ENCODE peak calls at places on chromosome 15, in six cellular contexts. D is neural progenitor cell, T is stomach, P is tibial artery, L is heart right ventricle, Y is small intestine. R is an unnamed sample.

GRCh38 chr15:73965094-73965729 is 26.9 kb downstream of the STOML1 start:
- DNase-seq in D (peak; percentile 56), T (no peak), P (no peak), L (no peak), Y (no peak), R (no peak)

GRCh38 chr15:64825081-64825430 is 391 bp downstream of the PIF1 start:
- DNase-seq in D (no peak), T (no peak), P (no peak), L (no peak), Y (no peak), R (no peak)

GRCh38 chr15:40080104-40080503 is 28.6 kb downstream of the BMF start:
- DNase-seq in D (no peak), T (no peak), P (no peak), L (no peak), Y (no peak), R (no peak)

GRCh38 chr15:90402230-90402629 is 14.2 kb downstream of the IQGAP1 start:
- DNase-seq in D (no peak), T (no peak), P (peak; percentile 65), L (no peak), Y (no peak), R (peak; percentile 48)

GRCh38 chr15:66860844-66861243 is 158.8 kb downstream of the SMAD6 start:
- DNase-seq in D (no peak), T (no peak), P (no peak), L (no peak), Y (no peak), R (no peak)

GRCh38 chr15:51227967-51228783 is 110.2 kb downstream of the CYP19A1 start:
- DNase-seq in D (no peak), T (no peak), P (peak; percentile 30), L (peak; percentile 16), Y (peak; percentile 18), R (no peak)

GRCh38 chr15:51299187-51300015 is 39.0 kb downstream of the CYP19A1 start:
- DNase-seq in D (no peak), T (no peak), P (no peak), L (no peak), Y (peak; percentile 19), R (no peak)

GRCh38 chr15:57911247-57911646 is 154.3 kb downstream of the ALDH1A2 start:
- DNase-seq in D (no peak), T (no peak), P (no peak), L (peak; percentile 56), Y (no peak), R (no peak)

GRCh38 chr15:55799287-55800212 is 56.6 kb upstream of the PRTG start:
- DNase-seq in D (peak; percentile 80), T (peak; percentile 27), P (no peak), L (no peak), Y (no peak), R (no peak)

GRCh38 chr15:83210619-83211018 is 3.0 kb upstream of the HDGFL3 start:
- DNase-seq in D (no peak), T (no peak), P (no peak), L (no peak), Y (no peak), R (no peak)

GRCh38 chr15:66679657-66680108 is 22.4 kb upstream of the SMAD6 start:
- DNase-seq in D (peak; percentile 70), T (peak; percentile 36), P (no peak), L (peak; percentile 54), Y (no peak), R (no peak)

GRCh38 chr15:69780374-69780773 is 317.3 kb downstream of the TLE3 start:
- DNase-seq in D (no peak), T (no peak), P (no peak), L (no peak), Y (no peak), R (no peak)

GRCh38 chr15:71443538-71443937 is 328.3 kb downstream of the THSD4 start:
- DNase-seq in D (peak; percentile 68), T (peak; percentile 72), P (peak; percentile 53), L (peak; percentile 61), Y (peak; percentile 49), R (peak; percentile 30)

GRCh38 chr15:92527197-92527596 is 128.4 kb downstream of the FAM174B start:
- DNase-seq in D (no peak), T (peak; percentile 77), P (peak; percentile 31), L (peak; percentile 17), Y (no peak), R (no peak)

GRCh38 chr15:83380682-83381081 is 66.5 kb upstream of the SH3GL3 start:
- DNase-seq in D (peak; percentile 44), T (no peak), P (no peak), L (peak; percentile 32), Y (peak; percentile 9), R (no peak)

GRCh38 chr15:91348812-91349500 is 248.9 kb downstream of the SV2B start:
- DNase-seq in D (no peak), T (no peak), P (no peak), L (no peak), Y (no peak), R (no peak)

GRCh38 chr15:76840830-76841460 is 64.2 kb downstream of the SCAPER start:
- DNase-seq in D (peak; percentile 22), T (no peak), P (no peak), L (no peak), Y (peak; percentile 50), R (no peak)

GRCh38 chr15:91694829-91695205 is 158.7 kb upstream of the SLCO3A1 start:
- DNase-seq in D (no peak), T (no peak), P (peak; percentile 69), L (no peak), Y (peak; percentile 77), R (peak; percentile 83)

GRCh38 chr15:35912196-35912595 is 366.2 kb upstream of the DPH6 start:
- DNase-seq in D (no peak), T (no peak), P (no peak), L (no peak), Y (peak; percentile 2), R (no peak)

GRCh38 chr15:43799209-43799944 is 643 bp downstream of the SERINC4 start:
- DNase-seq in D (no peak), T (no peak), P (no peak), L (no peak), Y (peak; percentile 11), R (no peak)

GRCh38 chr15:94791008-94791407 is 559.6 kb downstream of the MCTP2 start:
- DNase-seq in D (no peak), T (no peak), P (no peak), L (no peak), Y (no peak), R (no peak)

GRCh38 chr15:31379577-31379976 is 52.9 kb downstream of the KLF13 start:
- DNase-seq in D (no peak), T (no peak), P (no peak), L (no peak), Y (no peak), R (no peak)

GRCh38 chr15:77419050-77419835 is 661 bp downstream of the PEAK1 start:
- DNase-seq in D (peak; percentile 77), T (peak; percentile 27), P (peak; percentile 22), L (peak; percentile 57), Y (peak; percentile 28), R (peak; percentile 10)

GRCh38 chr15:101152914-101153313 is 98.9 kb downstream of the CHSY1 start:
- DNase-seq in D (peak; percentile 48), T (no peak), P (no peak), L (no peak), Y (no peak), R (no peak)

GRCh38 chr15:70348581-70349344 is 251.0 kb upstream of the TLE3 start:
- DNase-seq in D (no peak), T (no peak), P (peak; percentile 57), L (no peak), Y (no peak), R (no peak)

GRCh38 chr15:72184165-72184811 is 13.3 kb downstream of the GRAMD2A start:
- DNase-seq in D (peak; percentile 77), T (peak; percentile 63), P (no peak), L (no peak), Y (peak; percentile 60), R (no peak)

GRCh38 chr15:47599806-47600205 is 117.5 kb upstream of the SEMA6D start:
- DNase-seq in D (no peak), T (no peak), P (no peak), L (no peak), Y (no peak), R (no peak)

GRCh38 chr15:31489801-31490646 is 163.4 kb downstream of the KLF13 start:
- DNase-seq in D (peak; percentile 78), T (peak; percentile 60), P (no peak), L (no peak), Y (peak; percentile 65), R (no peak)

GRCh38 chr15:71431345-71432336 is 316.4 kb downstream of the THSD4 start:
- DNase-seq in D (no peak), T (no peak), P (no peak), L (no peak), Y (no peak), R (no peak)

GRCh38 chr15:73873889-73874511 is 636 bp downstream of the TBC1D21 start:
- DNase-seq in D (peak; percentile 76), T (peak; percentile 52), P (no peak), L (no peak), Y (peak; percentile 84), R (no peak)

GRCh38 chr15:73387507-73388255 is 18.9 kb upstream of the HCN4 start:
- DNase-seq in D (no peak), T (no peak), P (no peak), L (no peak), Y (no peak), R (no peak)

GRCh38 chr15:75732809-75733451 is 20.3 kb upstream of the CSPG4 start:
- DNase-seq in D (peak; percentile 84), T (peak; percentile 73), P (peak; percentile 66), L (peak; percentile 70), Y (peak; percentile 57), R (peak; percentile 60)

GRCh38 chr15:64742921-64743320 is 32.5 kb downstream of the RBPMS2 start:
- DNase-seq in D (no peak), T (no peak), P (no peak), L (no peak), Y (no peak), R (no peak)

DNA sequence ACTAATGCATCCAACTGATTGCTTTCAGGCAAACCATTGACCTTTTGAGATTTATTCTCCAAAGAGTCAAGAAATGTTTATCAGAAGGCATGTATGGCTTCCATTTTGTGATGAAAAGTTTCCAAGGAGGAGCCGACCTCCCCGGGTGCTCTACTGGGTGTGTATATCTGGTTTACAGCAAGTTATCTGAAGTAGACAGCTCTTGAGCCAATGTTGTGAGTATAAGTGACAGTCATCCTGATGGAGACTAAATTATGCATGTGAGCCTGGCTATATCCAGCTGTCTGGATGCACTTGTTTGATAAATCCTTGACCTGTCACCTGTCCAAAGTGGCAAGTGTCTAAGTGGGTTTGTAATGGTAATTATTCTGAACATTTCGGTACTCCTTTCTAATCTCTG is 142.1 kb downstream of the NR2F2 start:
- DNase-seq in D (no peak), T (no peak), P (no peak), L (no peak), Y (no peak), R (no peak)
- H3K27me3 ChIP-seq in D (no peaks in the 10 kb centered on the region), T (no peaks in the 10 kb centered on the region), P (no peaks in the 10 kb centered on the region), L (peaks cover 22% of the 10 kb centered on the region), Y (peaks cover 4% of the 10 kb centered on the region), R (no peaks in the 10 kb centered on the region)

GRCh38 chr15:96350884-96351639 is 20.6 kb downstream of the NR2F2 start:
- DNase-seq in D (no peak), T (no peak), P (peak; percentile 17), L (no peak), Y (no peak), R (no peak)
- H3K27me3 ChIP-seq in D (peaks cover 69% of the 10 kb centered on the region), T (peaks cover 8% of the 10 kb centered on the region), P (no peaks in the 10 kb centered on the region), L (peaks cover 88% of the 10 kb centered on the region), Y (peaks cover 15% of the 10 kb centered on the region), R (no peaks in the 10 kb centered on the region)

GRCh38 chr15:26518885-26519284 is 254.0 kb downstream of the GABRB3 start:
- DNase-seq in D (no peak), T (no peak), P (no peak), L (no peak), Y (no peak), R (no peak)
- H3K27me3 ChIP-seq in D (no peaks in the 10 kb centered on the region), T (no peaks in the 10 kb centered on the region), P (no peaks in the 10 kb centered on the region), L (no peaks in the 10 kb centered on the region), Y (no peaks in the 10 kb centered on the region), R (no peaks in the 10 kb centered on the region)

GRCh38 chr15:99103279-99103678 is 1.6 kb upstream of the SYNM start:
- DNase-seq in D (no peak), T (no peak), P (no peak), L (no peak), Y (no peak), R (no peak)
- H3K27me3 ChIP-seq in D (peaks cover 94% of the 10 kb centered on the region), T (peaks cover 54% of the 10 kb centered on the region), P (no peaks in the 10 kb centered on the region), L (peaks cover 9% of the 10 kb centered on the region), Y (peaks cover 3% of the 10 kb centered on the region), R (no peaks in the 10 kb centered on the region)